ENCODE peak calls at places on chromosome X, in seven cellular contexts. One of them, this sample, is unnamed.

GRCh38 chrX:75655627-75656026 is 129.4 kb downstream of the MAGEE2 start:
- DNase-seq in iris pigment epithelial cell: no peak
- DNase-seq in AML-193: no peak
- DNase-seq in natural killer cell: no peak
- DNase-seq in H7: peak; percentile 5
- DNase-seq in Daoy: no peak
- DNase-seq in activated CD4-positive, alpha-beta T cell treated with anti-CD3 and anti-CD28 coated beads, Interleukin-2, amount 50 U/mL, for 4 hours: no peak
- DNase-seq in this sample: no peak

GRCh38 chrX:42089014-42089413 is 165.7 kb upstream of the CASK start:
- DNase-seq in natural killer cell: no peak
- DNase-seq in iris pigment epithelial cell: no peak
- DNase-seq in activated CD4-positive, alpha-beta T cell treated with anti-CD3 and anti-CD28 coated beads, Interleukin-2, amount 50 U/mL, for 4 hours: no peak
- DNase-seq in H7: no peak
- DNase-seq in AML-193: no peak
- DNase-seq in Daoy: no peak
- DNase-seq in this sample: no peak

GRCh38 chrX:15500497-15500966 is at the start of gene BMX:
- DNase-seq in H7: no peak
- DNase-seq in Daoy: no peak
- DNase-seq in AML-193: no peak
- DNase-seq in activated CD4-positive, alpha-beta T cell treated with anti-CD3 and anti-CD28 coated beads, Interleukin-2, amount 50 U/mL, for 4 hours: no peak
- DNase-seq in natural killer cell: no peak
- DNase-seq in iris pigment epithelial cell: no peak
- DNase-seq in this sample: no peak

GRCh38 chrX:110201799-110202198 is 116.1 kb downstream of the AMMECR1 start:
- DNase-seq in natural killer cell: no peak
- DNase-seq in iris pigment epithelial cell: peak; percentile 41
- DNase-seq in AML-193: no peak
- DNase-seq in H7: no peak
- DNase-seq in activated CD4-positive, alpha-beta T cell treated with anti-CD3 and anti-CD28 coated beads, Interleukin-2, amount 50 U/mL, for 4 hours: no peak
- DNase-seq in Daoy: no peak
- DNase-seq in this sample: no peak

GRCh38 chrX:100599456-100599855 is 14.7 kb downstream of the TNMD start:
- DNase-seq in H7: no peak
- DNase-seq in Daoy: no peak
- DNase-seq in activated CD4-positive, alpha-beta T cell treated with anti-CD3 and anti-CD28 coated beads, Interleukin-2, amount 50 U/mL, for 4 hours: no peak
- DNase-seq in iris pigment epithelial cell: no peak
- DNase-seq in AML-193: no peak
- DNase-seq in natural killer cell: no peak
- DNase-seq in this sample: no peak

GRCh38 chrX:10496345-10496965 is 123.9 kb downstream of the MID1 start:
- DNase-seq in iris pigment epithelial cell: peak; percentile 91
- DNase-seq in AML-193: no peak
- DNase-seq in natural killer cell: no peak
- DNase-seq in H7: no peak
- DNase-seq in activated CD4-positive, alpha-beta T cell treated with anti-CD3 and anti-CD28 coated beads, Interleukin-2, amount 50 U/mL, for 4 hours: no peak
- DNase-seq in Daoy: peak; percentile 70
- DNase-seq in this sample: no peak

GRCh38 chrX:130110379-130111219 is at the start of gene ELF4:
- DNase-seq in Daoy: peak; percentile 75
- DNase-seq in AML-193: peak; percentile 20
- DNase-seq in H7: peak; percentile 94
- DNase-seq in activated CD4-positive, alpha-beta T cell treated with anti-CD3 and anti-CD28 coated beads, Interleukin-2, amount 50 U/mL, for 4 hours: peak; percentile 58
- DNase-seq in natural killer cell: peak; percentile 57
- DNase-seq in iris pigment epithelial cell: peak; percentile 38
- DNase-seq in this sample: no peak

GRCh38 chrX:65677954-65678469 is 10.6 kb downstream of the MSN start:
- DNase-seq in AML-193: no peak
- DNase-seq in activated CD4-positive, alpha-beta T cell treated with anti-CD3 and anti-CD28 coated beads, Interleukin-2, amount 50 U/mL, for 4 hours: no peak
- DNase-seq in Daoy: peak; percentile 83
- DNase-seq in iris pigment epithelial cell: peak; percentile 79
- DNase-seq in H7: no peak
- DNase-seq in natural killer cell: no peak
- DNase-seq in this sample: peak; percentile 80

GRCh38 chrX:154401918-154402621 is 3.9 kb downstream of the RPL10 start:
- DNase-seq in AML-193: no peak
- DNase-seq in iris pigment epithelial cell: no peak
- DNase-seq in H7: no peak
- DNase-seq in Daoy: no peak
- DNase-seq in activated CD4-positive, alpha-beta T cell treated with anti-CD3 and anti-CD28 coated beads, Interleukin-2, amount 50 U/mL, for 4 hours: no peak
- DNase-seq in natural killer cell: no peak
- DNase-seq in this sample: no peak

GRCh38 chrX:85611926-85612325 is 232.5 kb upstream of the POF1B start:
- DNase-seq in H7: no peak
- DNase-seq in activated CD4-positive, alpha-beta T cell treated with anti-CD3 and anti-CD28 coated beads, Interleukin-2, amount 50 U/mL, for 4 hours: no peak
- DNase-seq in natural killer cell: no peak
- DNase-seq in Daoy: no peak
- DNase-seq in AML-193: peak; percentile 16
- DNase-seq in iris pigment epithelial cell: peak; percentile 24
- DNase-seq in this sample: no peak

GRCh38 chrX:25191403-25191802 is 175.6 kb upstream of the ARX start:
- DNase-seq in H7: peak; percentile 37
- DNase-seq in iris pigment epithelial cell: no peak
- DNase-seq in Daoy: no peak
- DNase-seq in activated CD4-positive, alpha-beta T cell treated with anti-CD3 and anti-CD28 coated beads, Interleukin-2, amount 50 U/mL, for 4 hours: no peak
- DNase-seq in natural killer cell: no peak
- DNase-seq in AML-193: no peak
- DNase-seq in this sample: no peak

GRCh38 chrX:46620505-46620904 is 46.9 kb downstream of the CHST7 start:
- DNase-seq in Daoy: no peak
- DNase-seq in H7: no peak
- DNase-seq in AML-193: no peak
- DNase-seq in iris pigment epithelial cell: peak; percentile 27
- DNase-seq in natural killer cell: no peak
- DNase-seq in activated CD4-positive, alpha-beta T cell treated with anti-CD3 and anti-CD28 coated beads, Interleukin-2, amount 50 U/mL, for 4 hours: no peak
- DNase-seq in this sample: no peak

GRCh38 chrX:103215037-103215767 is at the start of gene BEX4:
- DNase-seq in H7: peak; percentile 88
- DNase-seq in activated CD4-positive, alpha-beta T cell treated with anti-CD3 and anti-CD28 coated beads, Interleukin-2, amount 50 U/mL, for 4 hours: peak; percentile 77
- DNase-seq in iris pigment epithelial cell: peak; percentile 64
- DNase-seq in Daoy: peak; percentile 76
- DNase-seq in AML-193: no peak
- DNase-seq in natural killer cell: peak; percentile 80
- DNase-seq in this sample: no peak

GRCh38 chrX:37862851-37863250 is 15.5 kb upstream of the DYNLT3 start:
- DNase-seq in Daoy: no peak
- DNase-seq in iris pigment epithelial cell: no peak
- DNase-seq in natural killer cell: no peak
- DNase-seq in activated CD4-positive, alpha-beta T cell treated with anti-CD3 and anti-CD28 coated beads, Interleukin-2, amount 50 U/mL, for 4 hours: no peak
- DNase-seq in H7: no peak
- DNase-seq in AML-193: no peak
- DNase-seq in this sample: no peak

GRCh38 chrX:2696698-2697215 is 5.7 kb downstream of the CD99 start:
- DNase-seq in Daoy: peak; percentile 79
- DNase-seq in iris pigment epithelial cell: peak; percentile 92
- DNase-seq in H7: no peak
- DNase-seq in AML-193: no peak
- DNase-seq in natural killer cell: no peak
- DNase-seq in activated CD4-positive, alpha-beta T cell treated with anti-CD3 and anti-CD28 coated beads, Interleukin-2, amount 50 U/mL, for 4 hours: peak; percentile 45
- DNase-seq in this sample: peak; percentile 88

GRCh38 chrX:105173071-105173470 is 47.4 kb downstream of the TEX13A start:
- DNase-seq in iris pigment epithelial cell: no peak
- DNase-seq in natural killer cell: no peak
- DNase-seq in AML-193: no peak
- DNase-seq in H7: no peak
- DNase-seq in activated CD4-positive, alpha-beta T cell treated with anti-CD3 and anti-CD28 coated beads, Interleukin-2, amount 50 U/mL, for 4 hours: no peak
- DNase-seq in Daoy: no peak
- DNase-seq in this sample: no peak

GRCh38 chrX:10254746-10255145 is 98.0 kb downstream of the CLCN4 start:
- DNase-seq in natural killer cell: no peak
- DNase-seq in Daoy: peak; percentile 7
- DNase-seq in H7: no peak
- DNase-seq in iris pigment epithelial cell: peak; percentile 5
- DNase-seq in activated CD4-positive, alpha-beta T cell treated with anti-CD3 and anti-CD28 coated beads, Interleukin-2, amount 50 U/mL, for 4 hours: no peak
- DNase-seq in AML-193: no peak
- DNase-seq in this sample: no peak

GRCh38 chrX:69065451-69065850 is 99.8 kb downstream of the PJA1 start:
- DNase-seq in activated CD4-positive, alpha-beta T cell treated with anti-CD3 and anti-CD28 coated beads, Interleukin-2, amount 50 U/mL, for 4 hours: no peak
- DNase-seq in iris pigment epithelial cell: peak; percentile 68
- DNase-seq in AML-193: no peak
- DNase-seq in Daoy: peak; percentile 11
- DNase-seq in H7: no peak
- DNase-seq in natural killer cell: no peak
- DNase-seq in this sample: no peak

GRCh38 chrX:134773041-134773440 is 114.8 kb upstream of the PLAC1 start:
- DNase-seq in iris pigment epithelial cell: no peak
- DNase-seq in H7: no peak
- DNase-seq in activated CD4-positive, alpha-beta T cell treated with anti-CD3 and anti-CD28 coated beads, Interleukin-2, amount 50 U/mL, for 4 hours: no peak
- DNase-seq in AML-193: no peak
- DNase-seq in natural killer cell: no peak
- DNase-seq in Daoy: no peak
- DNase-seq in this sample: no peak

GRCh38 chrX:47189906-47190305 is 3.7 kb upstream of the UBA1 start:
- DNase-seq in natural killer cell: no peak
- DNase-seq in H7: no peak
- DNase-seq in iris pigment epithelial cell: peak; percentile 13
- DNase-seq in AML-193: no peak
- DNase-seq in Daoy: no peak
- DNase-seq in activated CD4-positive, alpha-beta T cell treated with anti-CD3 and anti-CD28 coated beads, Interleukin-2, amount 50 U/mL, for 4 hours: no peak
- DNase-seq in this sample: no peak

GRCh38 chrX:9293903-9294302 is 171.0 kb upstream of the TBL1X start:
- DNase-seq in iris pigment epithelial cell: no peak
- DNase-seq in natural killer cell: no peak
- DNase-seq in AML-193: no peak
- DNase-seq in Daoy: no peak
- DNase-seq in activated CD4-positive, alpha-beta T cell treated with anti-CD3 and anti-CD28 coated beads, Interleukin-2, amount 50 U/mL, for 4 hours: no peak
- DNase-seq in H7: no peak
- DNase-seq in this sample: no peak